ENCODE peak calls at places on chromosomes 16 and 17, in ten cellular contexts. U is kidney, Y is suprapubic skin, W is IMR-90, V is heart right ventricle, F is cardiac muscle cell, N is endodermal cell, P is SK-N-SH, K is uterus, G is colonic mucosa. J is an unnamed sample.

GRCh38 chr16:23398987-23399805 is 53.8 kb downstream of the COG7 start:
- DNase-seq in U (peak; percentile 61), Y (no peak), W (no peak), V (peak; percentile 41), F (no peak), N (peak; percentile 89), P (no peak), K (no peak), G (no peak), J (no peak)

GRCh38 chr17:4545217-4545951 is 9.8 kb downstream of the MYBBP1A start:
- DNase-seq in U (peak; percentile 54), Y (no peak), W (no peak), V (no peak), F (no peak), N (no peak), P (no peak), K (no peak), G (no peak), J (no peak)

GRCh38 chr17:57451126-57451690 is 194.9 kb downstream of the MSI2 start:
- DNase-seq in U (peak; percentile 17), Y (no peak), W (no peak), V (no peak), F (no peak), N (no peak), P (no peak), K (no peak), G (no peak), J (no peak)

GRCh38 chr17:2336215-2337151 is at the start of gene TSR1:
- DNase-seq in U (peak; percentile 97), Y (peak; percentile 94), W (peak; percentile 88), V (peak; percentile 92), F (peak; percentile 93), N (peak; percentile 98), P (peak; percentile 97), K (peak; percentile 85), G (peak; percentile 93), J (peak; percentile 93)

GRCh38 chr17:34503804-34504203 is 75.6 kb upstream of the TMEM132E start:
- DNase-seq in U (peak; percentile 83), Y (no peak), W (no peak), V (peak; percentile 24), F (peak; percentile 23), N (no peak), P (no peak), K (no peak), G (no peak), J (peak; percentile 14)

GRCh38 chr16:27285676-27286196 is 17.2 kb upstream of the NSMCE1 start:
- DNase-seq in U (no peak), Y (no peak), W (no peak), V (peak; percentile 23), F (peak; percentile 45), N (no peak), P (no peak), K (peak; percentile 21), G (peak; percentile 34), J (peak; percentile 22)

GRCh38 chr17:69779378-69780214 is 295.4 kb upstream of the KCNJ16 start:
- DNase-seq in U (no peak), Y (no peak), W (peak; percentile 90), V (no peak), F (peak; percentile 32), N (no peak), P (no peak), K (no peak), G (no peak), J (no peak)

GRCh38 chr17:42230225-42230624 is 35.9 kb upstream of the GHDC start:
- DNase-seq in U (no peak), Y (no peak), W (no peak), V (no peak), F (no peak), N (no peak), P (no peak), K (no peak), G (no peak), J (no peak)

GRCh38 chr16:86669937-86670772 is 91.8 kb downstream of the FOXL1 start:
- DNase-seq in U (peak; percentile 83), Y (no peak), W (peak; percentile 61), V (no peak), F (no peak), N (no peak), P (no peak), K (no peak), G (peak; percentile 24), J (no peak)

GRCh38 chr17:75110307-75110937 is 653 bp downstream of the ARMC7 start:
- DNase-seq in U (peak; percentile 82), Y (no peak), W (no peak), V (no peak), F (no peak), N (peak; percentile 90), P (no peak), K (no peak), G (peak; percentile 55), J (peak; percentile 51)

GRCh38 chr17:50467114-50467854 is 1.4 kb downstream of the CHAD start:
- DNase-seq in U (no peak), Y (no peak), W (no peak), V (no peak), F (no peak), N (peak; percentile 69), P (no peak), K (no peak), G (no peak), J (no peak)

GRCh38 chr17:17682293-17682736 is 1.1 kb downstream of the RAI1 start:
- DNase-seq in U (peak; percentile 88), Y (no peak), W (no peak), V (peak; percentile 33), F (peak; percentile 62), N (peak; percentile 62), P (peak; percentile 74), K (peak; percentile 53), G (peak; percentile 51), J (peak; percentile 67)

GRCh38 chr17:17361543-17362511 is 58.7 kb downstream of the NT5M start:
- DNase-seq in U (peak; percentile 37), Y (peak; percentile 86), W (no peak), V (peak; percentile 45), F (peak; percentile 37), N (peak; percentile 38), P (peak; percentile 15), K (no peak), G (no peak), J (no peak)

GRCh38 chr17:62093188-62094155 is 28.4 kb upstream of the MED13 start:
- DNase-seq in U (no peak), Y (no peak), W (peak; percentile 95), V (no peak), F (peak; percentile 58), N (no peak), P (peak; percentile 59), K (no peak), G (no peak), J (no peak)
- H3K4me3 ChIP-seq in U (no peak overlapping the region), Y (no peak overlapping the region), W (no peak overlapping the region), V (no peak overlapping the region), F (no peak overlapping the region), N (no peak overlapping the region), P (peak overlapping the region; percentile 0), K (no peak overlapping the region), G (no peak overlapping the region), J (no peak overlapping the region)

GRCh38 chr16:30948087-30948955 is 547 bp upstream of the ORAI3 start:
- DNase-seq in U (peak; percentile 97), Y (no peak), W (peak; percentile 96), V (peak; percentile 92), F (peak; percentile 99), N (peak; percentile 100), P (peak; percentile 95), K (peak; percentile 97), G (peak; percentile 89), J (peak; percentile 81)
- H3K27ac ChIP-seq in U (peak overlapping the region; percentile 94), Y (peak overlapping the region; percentile 93), W (peak overlapping the region; percentile 68), V (peak overlapping the region; percentile 95), F (peak overlapping the region; percentile 95), N (peak overlapping the region; percentile 95), P (peak overlapping the region; percentile 86), K (peak overlapping the region; percentile 86), G (peak overlapping the region; percentile 94), J (peak overlapping the region; percentile 95)

DNA sequence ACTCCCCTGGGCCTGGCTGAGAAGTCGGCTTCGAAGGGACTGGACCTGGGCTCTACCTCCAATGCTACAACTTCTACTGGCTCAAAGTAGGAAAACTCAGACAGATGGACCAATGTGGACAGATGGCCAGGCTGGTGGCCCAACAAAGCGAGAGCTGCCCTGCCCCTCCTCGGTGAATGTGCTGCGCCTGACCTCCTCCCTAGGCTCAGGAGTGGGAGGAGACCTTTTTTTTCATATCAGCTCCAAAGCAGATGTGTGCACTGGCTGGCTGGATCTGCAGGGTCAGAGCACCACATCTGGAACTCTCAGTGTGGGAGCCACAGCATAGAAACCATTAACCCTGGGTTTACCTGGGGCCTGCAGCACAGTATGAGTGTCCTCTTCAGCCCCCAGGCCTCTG is 20.8 kb downstream of the ATP6V0D1 start:
- DNase-seq in U (no peak), Y (no peak), W (no peak), V (no peak), F (no peak), N (no peak), P (no peak), K (no peak), G (peak; percentile 54), J (no peak)
- H3K4me1 ChIP-seq in U (peaks cover 68% of the 10 kb centered on the region), Y (peaks cover 96% of the 10 kb centered on the region), W (peaks cover 27% of the 10 kb centered on the region), V (peaks cover 95% of the 10 kb centered on the region), F (peaks cover 20% of the 10 kb centered on the region), N (no peaks in the 10 kb centered on the region), P (peaks cover 56% of the 10 kb centered on the region), K (peaks cover 46% of the 10 kb centered on the region), G (peaks cover 46% of the 10 kb centered on the region), J (peaks cover 81% of the 10 kb centered on the region)

GRCh38 chr16:84631882-84632281 is 14.0 kb upstream of the COTL1 start:
- DNase-seq in U (no peak), Y (no peak), W (no peak), V (no peak), F (no peak), N (no peak), P (no peak), K (no peak), G (no peak), J (no peak)

GRCh38 chr16:84630009-84630408 is 12.1 kb upstream of the COTL1 start:
- DNase-seq in U (no peak), Y (no peak), W (no peak), V (no peak), F (no peak), N (no peak), P (no peak), K (no peak), G (no peak), J (no peak)

GRCh38 chr16:84629580-84629979 is 11.7 kb upstream of the COTL1 start:
- DNase-seq in U (no peak), Y (no peak), W (no peak), V (no peak), F (no peak), N (peak; percentile 57), P (no peak), K (no peak), G (no peak), J (no peak)

GRCh38 chr16:84631153-84631466 is 13.2 kb upstream of the COTL1 start:
- DNase-seq in U (no peak), Y (no peak), W (no peak), V (no peak), F (no peak), N (no peak), P (no peak), K (no peak), G (no peak), J (no peak)

DNA sequence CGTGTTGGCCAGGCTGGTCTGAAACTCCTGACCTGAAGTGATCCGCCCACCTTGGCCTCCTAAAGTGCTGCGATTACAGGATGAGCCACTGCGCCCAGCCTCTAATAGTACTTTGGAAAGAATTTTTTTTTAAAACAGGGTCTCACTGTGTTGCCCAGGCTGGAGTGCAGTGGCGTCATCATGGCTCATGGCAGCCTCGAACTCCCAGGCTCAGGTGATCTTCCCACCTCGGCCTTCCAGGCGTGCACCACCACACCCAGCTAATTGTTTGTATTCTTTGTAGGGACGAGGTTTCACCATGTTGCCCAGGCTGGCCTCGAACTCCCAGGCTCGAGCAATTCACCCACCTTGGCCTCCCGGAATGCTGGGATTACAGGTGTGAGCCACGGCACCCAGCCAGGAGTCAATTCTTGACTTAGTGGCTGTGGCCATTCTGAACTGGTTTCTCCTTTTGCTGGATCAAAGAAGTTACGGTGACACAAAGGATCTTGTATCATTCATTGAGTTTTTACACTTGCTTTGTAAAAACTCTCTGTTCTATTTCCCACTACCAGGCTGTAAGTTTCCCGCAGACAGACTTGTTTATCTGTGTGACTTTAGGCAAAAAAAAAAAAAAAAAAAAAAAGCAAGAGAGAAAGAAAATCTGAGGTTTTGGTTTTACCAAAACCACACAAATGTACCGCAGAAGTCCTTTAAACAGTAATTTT is 12.7 kb upstream of the COTL1 start:
- DNase-seq in U (no peak), Y (no peak), W (no peak), V (no peak), F (no peak), N (no peak), P (no peak), K (no peak), G (no peak), J (no peak)
- H3K4me3 ChIP-seq in U (no peak overlapping the region), Y (no peak overlapping the region), W (no peak overlapping the region), V (no peak overlapping the region), F (no peak overlapping the region), N (no peak overlapping the region), P (no peak overlapping the region), K (no peak overlapping the region), G (no peak overlapping the region), J (no peak overlapping the region)